ENCODE peak calls at places on chromosome 11, in five cellular contexts. A is endodermal cell, J is PC-3, T is Karpas-422, H is colonic mucosa. Q is an unnamed sample.

GRCh38 chr11:30917859-30918478 is 331.8 kb upstream of the MPPED2 start:
- DNase-seq in A (no peak), J (peak; percentile 69), T (peak; percentile 89), H (no peak), Q (peak; percentile 78)

GRCh38 chr11:123429851-123430735 is at the start of gene GRAMD1B:
- DNase-seq in A (peak; percentile 93), J (peak; percentile 81), T (no peak), H (peak; percentile 38), Q (peak; percentile 82)

GRCh38 chr11:2790581-2790925 is 90.8 kb upstream of the KCNQ1OT1 start:
- DNase-seq in A (peak; percentile 27), J (no peak), T (no peak), H (no peak), Q (no peak)

GRCh38 chr11:31875861-31876625 is 64.9 kb upstream of the PAX6 start:
- DNase-seq in A (peak; percentile 63), J (no peak), T (no peak), H (no peak), Q (no peak)

GRCh38 chr11:3121931-3122774 is 43.0 kb downstream of the OSBPL5 start:
- DNase-seq in A (peak; percentile 37), J (no peak), T (no peak), H (no peak), Q (no peak)

GRCh38 chr11:47233989-47234668 is 14.5 kb downstream of the ACP2 start:
- DNase-seq in A (peak; percentile 76), J (peak; percentile 87), T (peak; percentile 82), H (no peak), Q (peak; percentile 50)

GRCh38 chr11:3226846-3227567 is 5.2 kb downstream of the MRGPRE start:
- DNase-seq in A (no peak), J (no peak), T (no peak), H (no peak), Q (no peak)

GRCh38 chr11:20397281-20397680 is 9.8 kb downstream of the PRMT3 start:
- DNase-seq in A (no peak), J (peak; percentile 55), T (peak; percentile 68), H (no peak), Q (peak; percentile 72)

GRCh38 chr11:89660234-89660633 is 49.9 kb upstream of the TRIM77 start:
- DNase-seq in A (no peak), J (no peak), T (peak; percentile 55), H (no peak), Q (no peak)

GRCh38 chr11:111446404-111447152 is 65.6 kb downstream of the BTG4 start:
- DNase-seq in A (peak; percentile 87), J (peak; percentile 92), T (peak; percentile 100), H (peak; percentile 90), Q (peak; percentile 95)

GRCh38 chr11:111447931-111448330 is 64.3 kb downstream of the BTG4 start:
- DNase-seq in A (no peak), J (no peak), T (no peak), H (no peak), Q (no peak)

GRCh38 chr11:111444040-111444439 is 65.0 kb upstream of the POU2AF1 start:
- DNase-seq in A (no peak), J (no peak), T (no peak), H (no peak), Q (no peak)

GRCh38 chr11:111443640-111444039 is 64.6 kb upstream of the POU2AF1 start:
- DNase-seq in A (no peak), J (no peak), T (peak; percentile 83), H (no peak), Q (no peak)

GRCh38 chr11:111445586-111445985 is 66.5 kb upstream of the POU2AF1 start:
- DNase-seq in A (peak; percentile 19), J (no peak), T (no peak), H (no peak), Q (no peak)
- H3K9me3 ChIP-seq in A (no peaks in the 10 kb centered on the region), J (no peaks in the 10 kb centered on the region), T (no peaks in the 10 kb centered on the region), H (no peaks in the 10 kb centered on the region), Q (no peaks in the 10 kb centered on the region)

DNA sequence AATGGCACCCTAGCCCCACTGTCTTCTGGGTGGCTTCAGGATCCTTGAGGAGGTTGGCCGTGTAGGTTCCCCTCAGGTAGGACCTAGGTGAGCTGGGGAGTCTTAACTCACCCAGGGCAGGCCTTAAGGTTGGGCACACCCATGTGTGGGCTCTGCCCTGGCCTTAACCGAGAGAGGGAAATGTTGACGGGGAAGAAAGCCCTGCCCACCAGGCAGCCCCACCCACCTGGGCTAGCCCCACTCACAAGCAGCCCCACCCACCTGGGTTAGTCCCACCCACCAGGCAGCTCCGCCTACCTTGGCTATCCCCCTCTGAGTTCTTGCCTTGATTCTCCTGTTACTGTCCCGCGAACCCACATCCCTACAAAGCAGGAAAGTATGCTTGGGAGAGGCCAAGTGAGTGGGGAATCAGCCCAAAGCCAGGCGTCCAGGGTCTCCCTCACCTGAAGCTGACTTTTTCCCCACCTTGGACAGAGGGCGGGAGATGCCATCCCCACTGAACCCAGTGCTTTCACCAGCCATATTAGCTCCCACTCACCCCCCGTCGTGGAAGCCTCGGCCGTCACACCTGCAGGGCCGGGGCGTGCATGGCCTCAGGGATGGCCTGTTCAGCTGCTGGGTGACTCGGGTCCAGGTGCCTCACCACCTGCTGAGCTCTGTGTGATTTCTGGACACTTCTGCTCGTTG is at the start of gene MYEOV:
- DNase-seq in A (peak; percentile 93), J (peak; percentile 92), T (peak; percentile 90), H (peak; percentile 89), Q (peak; percentile 16)
- H3K9ac ChIP-seq in A (no peak within 1 kb of the TSS), J (peak within 1 kb of the TSS; percentile 97), T (no peak within 1 kb of the TSS), H (peak within 1 kb of the TSS; percentile 62), Q (no peak within 1 kb of the TSS)

DNA sequence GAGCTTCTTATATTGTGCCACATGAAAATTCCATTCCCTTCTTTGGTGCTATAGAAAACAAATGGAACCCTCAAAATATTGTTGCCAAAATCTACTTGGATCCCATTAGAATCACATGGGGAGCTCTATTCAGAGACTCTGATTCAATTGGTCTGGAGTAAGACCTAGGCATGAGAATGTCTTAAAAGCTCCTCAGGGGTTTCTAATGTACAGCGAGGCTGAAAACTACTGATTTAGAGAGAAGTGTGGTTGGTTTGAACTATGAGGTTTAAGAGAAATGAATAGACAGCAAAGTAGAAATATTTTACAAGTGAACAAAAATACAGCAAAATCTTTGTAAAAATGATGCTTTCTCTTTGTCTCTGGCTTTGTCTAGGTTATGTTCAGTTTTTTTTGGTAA is 514.7 kb downstream of the CNTN5 start:
- DNase-seq in A (no peak), J (no peak), T (no peak), H (no peak), Q (no peak)
- H3K9me3 ChIP-seq in A (no peaks in the 10 kb centered on the region), J (no peaks in the 10 kb centered on the region), T (peaks cover 54% of the 10 kb centered on the region), H (no peaks in the 10 kb centered on the region), Q (no peaks in the 10 kb centered on the region)

GRCh38 chr11:65431452-65432132 is 9.0 kb downstream of the NEAT1 start:
- DNase-seq in A (no peak), J (no peak), T (peak; percentile 83), H (no peak), Q (peak; percentile 25)
- H3K9ac ChIP-seq in A (no peak overlapping the region), J (no peak overlapping the region), T (no peak overlapping the region), H (no peak overlapping the region), Q (peak overlapping the region; percentile 100)

GRCh38 chr11:28137832-28138231 is 29.6 kb downstream of the METTL15 start:
- DNase-seq in A (no peak), J (no peak), T (no peak), H (no peak), Q (no peak)

GRCh38 chr11:28132541-28132940 is 24.4 kb downstream of the METTL15 start:
- DNase-seq in A (no peak), J (no peak), T (no peak), H (no peak), Q (peak; percentile 84)

GRCh38 chr11:28133146-28133545 is 25.0 kb downstream of the METTL15 start:
- DNase-seq in A (no peak), J (no peak), T (no peak), H (no peak), Q (peak; percentile 19)
- H3K9me3 ChIP-seq in A (peaks cover 49% of the 10 kb centered on the region), J (peaks cover 7% of the 10 kb centered on the region), T (peaks cover 16% of the 10 kb centered on the region), H (no peaks in the 10 kb centered on the region), Q (peaks cover 7% of the 10 kb centered on the region)

DNA sequence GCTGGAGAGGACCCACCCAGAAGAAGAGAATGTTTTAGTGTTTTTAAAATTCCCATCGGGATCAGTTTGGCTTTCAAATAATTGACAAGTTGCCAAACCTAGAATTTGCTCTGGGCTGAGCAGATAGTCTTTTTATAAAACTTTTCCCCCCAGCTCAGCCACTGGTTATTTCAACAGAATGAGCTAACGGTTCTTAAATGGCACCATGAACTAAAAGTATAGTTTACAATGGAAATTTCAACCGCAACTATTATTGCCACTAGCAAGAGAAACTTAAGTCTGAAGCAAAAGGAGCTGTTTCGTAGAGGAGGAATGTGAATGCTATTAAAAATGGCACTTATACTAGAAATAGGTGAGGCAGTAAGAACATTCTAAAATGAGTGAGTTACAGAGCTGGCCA is 3.4 kb downstream of the DKK3 start:
- DNase-seq in A (no peak), J (no peak), T (no peak), H (no peak), Q (no peak)
- H3K9ac ChIP-seq in A (no peak overlapping the region), J (no peak overlapping the region), T (no peak overlapping the region), H (no peak overlapping the region), Q (no peak overlapping the region)

DNA sequence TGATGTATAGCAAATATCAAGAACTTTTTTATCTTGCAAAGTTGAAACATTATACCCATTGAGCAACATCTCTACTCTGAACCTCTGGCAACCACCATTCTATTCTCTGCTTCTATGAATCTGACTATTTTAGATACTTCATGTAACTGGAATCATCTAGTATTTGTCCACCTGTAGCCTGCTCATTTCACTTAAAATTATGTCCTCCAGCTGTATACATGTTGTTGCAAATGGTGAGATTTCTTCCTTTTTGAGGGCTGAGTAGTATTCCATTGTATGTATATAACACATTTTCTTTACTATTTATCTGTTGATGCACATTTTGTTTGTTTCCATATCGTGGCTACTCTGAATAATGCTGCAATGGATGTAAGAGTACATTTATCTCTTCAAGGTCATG is 476.3 kb upstream of the LRRC4C start:
- DNase-seq in A (no peak), J (no peak), T (no peak), H (no peak), Q (no peak)
- H3K9me3 ChIP-seq in A (peaks cover 11% of the 10 kb centered on the region), J (no peaks in the 10 kb centered on the region), T (peaks cover 18% of the 10 kb centered on the region), H (no peaks in the 10 kb centered on the region), Q (peaks cover 2% of the 10 kb centered on the region)

Q was measured in adipocyte.